ENCODE peak calls at places on chromosomes 7 and 10, in four cellular contexts. One of them, this sample, is unnamed.

GRCh38 chr10:125407000-125407502 is 246.7 kb upstream of the CTBP2 start:
- DNase-seq in BJ: no peak
- DNase-seq in ascending aorta: no peak
- DNase-seq in PC-9: peak; percentile 92
- DNase-seq in this sample: peak; percentile 17

GRCh38 chr10:96509017-96509641 is 4.6 kb downstream of the TLL2 start:
- DNase-seq in ascending aorta: no peak
- DNase-seq in BJ: peak; percentile 30
- DNase-seq in PC-9: no peak
- DNase-seq in this sample: peak; percentile 77

GRCh38 chr10:63468947-63469346 is 3.2 kb upstream of the JMJD1C start:
- DNase-seq in BJ: no peak
- DNase-seq in ascending aorta: no peak
- DNase-seq in PC-9: no peak
- DNase-seq in this sample: no peak

GRCh38 chr10:71252195-71252594 is 39.8 kb downstream of the UNC5B start:
- DNase-seq in PC-9: peak; percentile 79
- DNase-seq in BJ: no peak
- DNase-seq in ascending aorta: no peak
- DNase-seq in this sample: no peak

GRCh38 chr7:91263359-91264082 is 712 bp upstream of the FZD1 start:
- DNase-seq in ascending aorta: peak; percentile 73
- DNase-seq in PC-9: no peak
- DNase-seq in BJ: no peak
- DNase-seq in this sample: no peak

GRCh38 chr7:85890244-85890811 is 703.5 kb upstream of the SEMA3D start:
- DNase-seq in BJ: no peak
- DNase-seq in ascending aorta: no peak
- DNase-seq in PC-9: no peak
- DNase-seq in this sample: peak; percentile 35

GRCh38 chr7:99301496-99301895 is 24.2 kb upstream of the ARPC1A start:
- DNase-seq in ascending aorta: no peak
- DNase-seq in PC-9: no peak
- DNase-seq in BJ: no peak
- DNase-seq in this sample: no peak

GRCh38 chr7:34311591-34311990 is 346.4 kb upstream of the NPSR1 start:
- DNase-seq in ascending aorta: no peak
- DNase-seq in BJ: no peak
- DNase-seq in PC-9: no peak
- DNase-seq in this sample: no peak

GRCh38 chr10:45560262-45560661 is 112.3 kb downstream of the ZFAND4 start:
- DNase-seq in PC-9: no peak
- DNase-seq in BJ: no peak
- DNase-seq in ascending aorta: no peak
- DNase-seq in this sample: no peak

GRCh38 chr10:75000748-75001321 is 110.6 kb upstream of the SAMD8 start:
- DNase-seq in PC-9: no peak
- DNase-seq in BJ: no peak
- DNase-seq in ascending aorta: no peak
- DNase-seq in this sample: no peak
- H3K4me3 ChIP-seq in PC-9: no peak overlapping the region
- H3K4me3 ChIP-seq in BJ: no peak overlapping the region
- H3K4me3 ChIP-seq in ascending aorta: no peak overlapping the region
- H3K4me3 ChIP-seq in this sample: no peak overlapping the region

GRCh38 chr10:130138479-130138866 is 2.3 kb downstream of the GLRX3 start:
- DNase-seq in PC-9: peak; percentile 66
- DNase-seq in BJ: no peak
- DNase-seq in ascending aorta: no peak
- DNase-seq in this sample: peak; percentile 29

GRCh38 chr10:130137659-130138478 is 1.7 kb downstream of the GLRX3 start:
- DNase-seq in PC-9: no peak
- DNase-seq in BJ: no peak
- DNase-seq in ascending aorta: no peak
- DNase-seq in this sample: no peak

GRCh38 chr10:130136214-130137076 is at the start of gene GLRX3:
- DNase-seq in PC-9: peak; percentile 35
- DNase-seq in BJ: no peak
- DNase-seq in ascending aorta: peak; percentile 93
- DNase-seq in this sample: peak; percentile 83

GRCh38 chr10:130135676-130136213 is 446 bp upstream of the GLRX3 start:
- DNase-seq in PC-9: no peak
- DNase-seq in BJ: no peak
- DNase-seq in ascending aorta: peak; percentile 65
- DNase-seq in this sample: no peak

GRCh38 chr10:130137077-130137448 is 872 bp downstream of the GLRX3 start:
- DNase-seq in PC-9: no peak
- DNase-seq in ascending aorta: no peak
- DNase-seq in BJ: no peak
- DNase-seq in this sample: peak; percentile 31
- H3K4me3 ChIP-seq in PC-9: peak overlapping the region; percentile 56
- H3K4me3 ChIP-seq in ascending aorta: peak overlapping the region; percentile 95
- H3K4me3 ChIP-seq in BJ: peak overlapping the region; percentile 88
- H3K4me3 ChIP-seq in this sample: peak overlapping the region; percentile 78

DNA sequence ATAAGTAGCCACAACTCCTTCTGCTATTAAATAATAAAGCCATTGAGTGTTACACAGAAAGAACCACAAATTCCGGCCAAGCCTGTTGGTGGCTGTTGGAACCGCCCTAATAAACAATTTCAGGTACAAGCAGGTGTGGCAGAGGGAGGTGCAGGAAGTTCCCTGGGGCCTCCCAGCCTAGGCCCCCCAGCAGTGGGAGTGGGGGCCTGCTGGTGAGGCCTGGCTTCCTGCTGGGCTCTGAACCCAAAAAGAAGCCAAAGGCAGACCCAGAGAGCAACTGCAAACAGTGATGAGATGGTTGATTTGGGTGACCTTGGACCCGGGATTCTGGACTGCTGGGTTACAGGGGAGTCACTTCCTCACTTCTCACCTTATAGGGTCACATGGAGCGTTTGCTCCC is 21.0 kb upstream of the LMTK2 start:
- DNase-seq in BJ: no peak
- DNase-seq in PC-9: peak; percentile 79
- DNase-seq in ascending aorta: no peak
- DNase-seq in this sample: no peak
- H3K4me3 ChIP-seq in BJ: no peak overlapping the region
- H3K4me3 ChIP-seq in PC-9: peak overlapping the region; percentile 18
- H3K4me3 ChIP-seq in ascending aorta: no peak overlapping the region
- H3K4me3 ChIP-seq in this sample: no peak overlapping the region

GRCh38 chr7:40921589-40922315 is 781.1 kb downstream of the INHBA start:
- DNase-seq in PC-9: no peak
- DNase-seq in ascending aorta: no peak
- DNase-seq in BJ: no peak
- DNase-seq in this sample: no peak
- H3K4me3 ChIP-seq in PC-9: no peak overlapping the region
- H3K4me3 ChIP-seq in ascending aorta: no peak overlapping the region
- H3K4me3 ChIP-seq in BJ: no peak overlapping the region
- H3K4me3 ChIP-seq in this sample: no peak overlapping the region

GRCh38 chr10:17235136-17235535 is 7.1 kb downstream of the VIM start:
- DNase-seq in ascending aorta: no peak
- DNase-seq in PC-9: no peak
- DNase-seq in BJ: no peak
- DNase-seq in this sample: peak; percentile 53
- H3K4me3 ChIP-seq in ascending aorta: peak overlapping the region; percentile 87
- H3K4me3 ChIP-seq in PC-9: no peak overlapping the region
- H3K4me3 ChIP-seq in BJ: no peak overlapping the region
- H3K4me3 ChIP-seq in this sample: peak overlapping the region; percentile 99

GRCh38 chr10:77554996-77555397 is 82.6 kb downstream of the KCNMA1 start:
- DNase-seq in BJ: no peak
- DNase-seq in ascending aorta: no peak
- DNase-seq in PC-9: no peak
- DNase-seq in this sample: no peak

GRCh38 chr10:77556990-77557601 is 80.5 kb downstream of the KCNMA1 start:
- DNase-seq in ascending aorta: no peak
- DNase-seq in PC-9: no peak
- DNase-seq in BJ: no peak
- DNase-seq in this sample: no peak

GRCh38 chr10:77553311-77553710 is 84.3 kb downstream of the KCNMA1 start:
- DNase-seq in ascending aorta: no peak
- DNase-seq in PC-9: no peak
- DNase-seq in BJ: no peak
- DNase-seq in this sample: no peak

GRCh38 chr10:77553966-77554365 is 83.6 kb downstream of the KCNMA1 start:
- DNase-seq in PC-9: no peak
- DNase-seq in BJ: no peak
- DNase-seq in ascending aorta: no peak
- DNase-seq in this sample: no peak

GRCh38 chr10:77555591-77556212 is 81.9 kb downstream of the KCNMA1 start:
- DNase-seq in ascending aorta: no peak
- DNase-seq in BJ: peak; percentile 19
- DNase-seq in PC-9: no peak
- DNase-seq in this sample: peak; percentile 49
- H3K4me3 ChIP-seq in ascending aorta: no peak overlapping the region
- H3K4me3 ChIP-seq in BJ: no peak overlapping the region
- H3K4me3 ChIP-seq in PC-9: no peak overlapping the region
- H3K4me3 ChIP-seq in this sample: no peak overlapping the region

GRCh38 chr7:27601217-27601616 is 61.5 kb downstream of the HIBADH start:
- DNase-seq in PC-9: no peak
- DNase-seq in BJ: no peak
- DNase-seq in ascending aorta: no peak
- DNase-seq in this sample: no peak

GRCh38 chr7:27605283-27605682 is 57.4 kb downstream of the HIBADH start:
- DNase-seq in PC-9: no peak
- DNase-seq in BJ: no peak
- DNase-seq in ascending aorta: no peak
- DNase-seq in this sample: no peak

GRCh38 chr7:27602766-27603165 is 59.9 kb downstream of the HIBADH start:
- DNase-seq in PC-9: no peak
- DNase-seq in ascending aorta: no peak
- DNase-seq in BJ: no peak
- DNase-seq in this sample: no peak

GRCh38 chr7:27605689-27606269 is 56.9 kb downstream of the HIBADH start:
- DNase-seq in ascending aorta: no peak
- DNase-seq in PC-9: no peak
- DNase-seq in BJ: no peak
- DNase-seq in this sample: peak; percentile 26

GRCh38 chr7:27603813-27604212 is 58.9 kb downstream of the HIBADH start:
- DNase-seq in ascending aorta: no peak
- DNase-seq in PC-9: no peak
- DNase-seq in BJ: no peak
- DNase-seq in this sample: no peak
- H3K4me3 ChIP-seq in ascending aorta: no peak overlapping the region
- H3K4me3 ChIP-seq in PC-9: no peak overlapping the region
- H3K4me3 ChIP-seq in BJ: no peak overlapping the region
- H3K4me3 ChIP-seq in this sample: no peak overlapping the region